ENCODE peak calls at places on chromosomes 13 and 19, in ten cellular contexts. T is heart left ventricle, W is lower lobe of right lung, G is pancreas, Y is cardiac muscle cell, D is neural progenitor cell, J is fibroblast of lung, S is stomach, I is upper lobe of left lung, P is mammary epithelial cell. X is an unnamed sample.
A peak's percentile ranks its signal among the peaks of the same experiment; 100 is the strongest.

GRCh38 chr19:35986664-35987570 is 8.1 kb upstream of the SDHAF1 start:
- DNase-seq in J (no peak), W (peak; percentile 68), P (no peak), D (peak; percentile 76), S (no peak), I (no peak), T (no peak), Y (peak; percentile 44), G (peak; percentile 77), X (no peak)

GRCh38 chr13:66860868-66861447 is 369.2 kb downstream of the PCDH9 start:
- DNase-seq in I (no peak), D (no peak), S (no peak), P (no peak), J (no peak), G (no peak), T (no peak), Y (no peak), W (no peak), X (no peak)

GRCh38 chr13:99812611-99813010 is 159.0 kb downstream of the ZIC5 start:
- DNase-seq in I (no peak), Y (no peak), P (no peak), G (no peak), T (no peak), J (no peak), D (no peak), W (no peak), S (no peak), X (peak; percentile 17)

GRCh38 chr13:112714772-112715569 is 25.1 kb downstream of the ATP11A start:
- DNase-seq in G (no peak), I (no peak), S (peak; percentile 7), J (no peak), Y (no peak), T (no peak), P (no peak), D (no peak), W (no peak), X (no peak)

GRCh38 chr19:48913114-48913513 is 13.0 kb downstream of the NUCB1 start:
- DNase-seq in J (no peak), T (no peak), Y (no peak), D (peak; percentile 59), I (no peak), W (no peak), G (no peak), P (no peak), S (no peak), X (no peak)

GRCh38 chr19:47315125-47315821 is 5.6 kb downstream of the C5AR1 start:
- DNase-seq in S (peak; percentile 44), I (peak; percentile 92), D (no peak), W (peak; percentile 81), T (no peak), Y (no peak), P (peak; percentile 92), J (peak; percentile 99), G (no peak), X (peak; percentile 94)

GRCh38 chr19:47471733-47472457 is at the start of gene SLC8A2:
- DNase-seq in T (peak; percentile 83), G (peak; percentile 85), S (peak; percentile 51), W (no peak), I (peak; percentile 37), Y (peak; percentile 95), D (peak; percentile 97), J (peak; percentile 74), P (peak; percentile 40), X (peak; percentile 66)

GRCh38 chr19:23978068-23978467 is 63.4 kb downstream of the ZNF726 start:
- DNase-seq in S (no peak), T (no peak), J (no peak), W (no peak), Y (no peak), D (no peak), I (no peak), G (no peak), P (no peak), X (no peak)

GRCh38 chr19:17718988-17719711 is at the start of gene MAP1S:
- DNase-seq in Y (peak; percentile 89), J (peak; percentile 40), G (peak; percentile 83), S (peak; percentile 60), D (peak; percentile 96), I (peak; percentile 54), P (peak; percentile 19), W (peak; percentile 75), T (peak; percentile 83), X (peak; percentile 54)

GRCh38 chr19:21483589-21484170 is 21.7 kb upstream of the ZNF429 start:
- DNase-seq in J (peak; percentile 15), Y (peak; percentile 37), T (peak; percentile 78), W (peak; percentile 76), I (peak; percentile 56), P (no peak), D (peak; percentile 45), G (peak; percentile 83), S (peak; percentile 60), X (no peak)

GRCh38 chr13:112652512-112653458 is 37.1 kb upstream of the ATP11A start:
- DNase-seq in P (peak; percentile 47), D (no peak), I (no peak), T (no peak), G (no peak), S (no peak), J (no peak), Y (no peak), W (peak; percentile 8), X (no peak)

GRCh38 chr13:111948281-111948680 is 118.7 kb upstream of the SOX1 start:
- DNase-seq in Y (no peak), S (peak; percentile 9), W (no peak), D (no peak), G (no peak), I (no peak), T (no peak), J (no peak), P (no peak), X (no peak)

GRCh38 chr19:4257025-4257424 is 10.1 kb downstream of the YJU2 start:
- DNase-seq in I (no peak), D (no peak), Y (no peak), J (no peak), S (no peak), P (no peak), T (no peak), W (no peak), G (no peak), X (no peak)

GRCh38 chr19:4260605-4261191 is 13.8 kb downstream of the YJU2 start:
- DNase-seq in G (no peak), D (no peak), Y (no peak), J (no peak), S (no peak), I (no peak), W (no peak), P (no peak), T (no peak), X (no peak)

GRCh38 chr19:4258181-4258580 is 11.3 kb downstream of the YJU2 start:
- DNase-seq in G (no peak), S (no peak), W (no peak), P (no peak), T (no peak), Y (no peak), D (no peak), I (no peak), J (no peak), X (no peak)

GRCh38 chr19:4256563-4256962 is 9.7 kb downstream of the YJU2 start:
- DNase-seq in D (no peak), G (no peak), I (no peak), Y (no peak), T (no peak), S (no peak), J (no peak), P (no peak), W (no peak), X (no peak)
- TF ChIP-seq CTCF in D (no peak), G (no peak), I (no peak), Y (peak; percentile 6), T (no peak), S (no peak), J (no peak), P (no peak), W (no peak), X (no peak)

DNA sequence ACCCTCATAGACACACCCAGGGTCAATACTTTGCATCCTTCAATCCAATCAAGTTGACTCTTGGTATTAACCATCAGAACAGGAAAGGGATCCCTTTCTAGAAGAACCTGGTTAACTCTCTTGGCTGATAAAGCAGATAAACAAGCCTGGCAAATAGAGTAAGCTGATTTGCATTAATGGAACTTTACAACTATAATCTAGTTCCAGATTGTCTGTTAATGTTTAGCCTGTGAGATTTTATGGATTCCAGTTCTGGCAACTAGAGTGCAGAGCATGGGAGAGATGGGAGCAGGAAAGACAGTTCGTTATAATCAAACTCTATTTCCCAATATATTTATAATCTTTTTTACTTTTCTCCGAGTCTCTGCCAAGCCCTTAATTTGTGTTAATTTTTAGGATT is 272.6 kb upstream of the KLHL1 start:
- DNase-seq in I (no peak), Y (no peak), D (no peak), S (no peak), G (no peak), T (no peak), J (no peak), W (no peak), P (no peak), X (no peak)
- H3K27ac ChIP-seq in I (no peak overlapping the region), Y (no peak overlapping the region), D (no peak overlapping the region), S (no peak overlapping the region), G (no peak overlapping the region), T (no peak overlapping the region), J (no peak overlapping the region), W (no peak overlapping the region), P (no peak overlapping the region), X (no peak overlapping the region)

DNA sequence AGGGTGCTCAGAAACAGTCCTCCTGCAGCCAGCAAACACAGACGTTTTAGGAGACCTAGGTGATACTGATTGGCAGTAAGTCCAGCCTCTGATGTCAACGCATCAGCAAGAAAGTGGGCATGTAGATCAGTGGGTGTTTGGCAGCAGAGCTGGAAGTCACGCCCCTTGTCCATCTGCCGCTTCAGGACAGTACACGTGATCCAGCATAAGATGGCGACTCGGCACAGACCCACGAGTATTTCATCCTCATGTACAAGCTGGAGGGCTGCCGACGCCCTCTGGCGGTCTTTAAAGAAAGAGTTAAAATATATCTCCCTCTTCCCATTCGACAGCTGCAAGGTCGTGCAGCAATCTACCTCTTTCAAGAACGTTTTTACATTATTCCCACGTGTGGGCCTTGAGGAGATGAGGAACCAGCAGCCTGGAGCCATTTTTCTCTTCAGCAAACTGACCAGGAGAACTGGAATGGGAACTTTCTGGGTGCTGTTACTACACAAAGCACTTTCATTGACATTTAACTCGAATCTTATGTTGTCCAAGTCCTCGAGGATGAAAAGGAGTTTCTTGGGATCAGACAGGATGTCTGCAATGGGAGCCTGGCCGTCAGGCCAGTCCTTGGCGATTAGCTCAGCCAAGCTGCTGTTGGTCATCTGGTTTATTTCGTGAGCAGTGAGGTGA is 22.3 kb downstream of the NLRP11 start:
- DNase-seq in S (peak; percentile 74), I (peak; percentile 36), W (peak; percentile 63), Y (no peak), T (no peak), D (peak; percentile 43), G (peak; percentile 71), J (peak; percentile 5), P (peak; percentile 2), X (no peak)
- TF ChIP-seq CTCF in S (no peak), I (no peak), W (peak; percentile 38), Y (peak; percentile 11), T (no peak), D (peak; percentile 38), G (peak; percentile 25), J (no peak), P (peak; percentile 21), X (no peak)

GRCh38 chr19:46134527-46134926 is 10.0 kb upstream of the IGFL3 start:
- DNase-seq in I (no peak), G (no peak), J (peak; percentile 70), S (no peak), P (peak; percentile 27), D (no peak), W (no peak), T (no peak), Y (no peak), X (no peak)
- H3K27ac ChIP-seq in I (no peak overlapping the region), G (no peak overlapping the region), J (no peak overlapping the region), S (no peak overlapping the region), P (peak overlapping the region; percentile 86), D (peak overlapping the region; percentile 96), W (no peak overlapping the region), T (no peak overlapping the region), Y (peak overlapping the region; percentile 99), X (no peak overlapping the region)